ENCODE peak calls at places on chromosomes 6 and 20, in six cellular contexts. D is breast epithelium, E is psoas muscle, G is hepatocyte, Q is H9, Y is ascending aorta. C is an unnamed sample.

GRCh38 chr6:40286027-40286426 is 301.1 kb downstream of the LRFN2 start:
- DNase-seq in D (no peak), E (no peak), G (no peak), Q (peak; percentile 82), Y (no peak), C (no peak)

GRCh38 chr20:42589976-42590639 is 599.6 kb downstream of the PTPRT start:
- DNase-seq in D (no peak), E (no peak), G (no peak), Q (no peak), Y (no peak), C (no peak)

GRCh38 chr6:145227593-145227992 is 507.7 kb downstream of the EPM2A start:
- DNase-seq in D (no peak), E (no peak), G (no peak), Q (no peak), Y (no peak), C (no peak)

GRCh38 chr6:10347561-10348327 is 67.1 kb downstream of the TFAP2A start:
- DNase-seq in D (no peak), E (no peak), G (peak; percentile 17), Q (no peak), Y (no peak), C (no peak)

GRCh38 chr6:87139236-87139635 is 16.1 kb upstream of the ZNF292 start:
- DNase-seq in D (no peak), E (no peak), G (peak; percentile 54), Q (no peak), Y (no peak), C (no peak)

GRCh38 chr6:52416629-52417151 is 3.5 kb upstream of the EFHC1 start:
- DNase-seq in D (no peak), E (no peak), G (peak; percentile 67), Q (no peak), Y (no peak), C (no peak)

GRCh38 chr6:26295691-26296555 is 69.1 kb upstream of the BTN3A2 start:
- DNase-seq in D (no peak), E (peak; percentile 65), G (peak; percentile 68), Q (no peak), Y (no peak), C (no peak)

GRCh38 chr6:37456816-37457560 is 24.0 kb downstream of the CMTR1 start:
- DNase-seq in D (no peak), E (no peak), G (no peak), Q (no peak), Y (no peak), C (no peak)

GRCh38 chr6:80226699-80227098 is 120.2 kb downstream of the BCKDHB start:
- DNase-seq in D (no peak), E (no peak), G (no peak), Q (no peak), Y (no peak), C (no peak)

GRCh38 chr20:18092890-18093289 is 35.2 kb upstream of the OVOL2 start:
- DNase-seq in D (no peak), E (no peak), G (no peak), Q (peak; percentile 49), Y (no peak), C (peak; percentile 18)

GRCh38 chr6:135938588-135939215 is 87.2 kb downstream of the PDE7B start:
- DNase-seq in D (no peak), E (peak; percentile 68), G (peak; percentile 23), Q (no peak), Y (no peak), C (peak; percentile 25)

GRCh38 chr6:131949909-131950766 is 1.0 kb downstream of the CCN2 start:
- DNase-seq in D (peak; percentile 71), E (peak; percentile 83), G (peak; percentile 88), Q (peak; percentile 84), Y (peak; percentile 14), C (peak; percentile 88)

GRCh38 chr6:144661101-144661806 is 376.1 kb downstream of the UTRN start:
- DNase-seq in D (no peak), E (no peak), G (peak; percentile 54), Q (no peak), Y (no peak), C (no peak)

GRCh38 chr6:53240763-53241162 is 92.1 kb upstream of the GCM1 start:
- DNase-seq in D (no peak), E (no peak), G (no peak), Q (no peak), Y (no peak), C (no peak)

GRCh38 chr6:28580484-28580883 is 54.8 kb downstream of the GPX5 start:
- DNase-seq in D (no peak), E (no peak), G (no peak), Q (no peak), Y (no peak), C (no peak)

GRCh38 chr6:136180729-136181128 is 69.4 kb downstream of the MTFR2 start:
- DNase-seq in D (no peak), E (no peak), G (no peak), Q (no peak), Y (no peak), C (no peak)

GRCh38 chr20:63957690-63958441 is 1.6 kb upstream of the UCKL1 start:
- DNase-seq in D (no peak), E (peak; percentile 67), G (peak; percentile 86), Q (peak; percentile 98), Y (no peak), C (no peak)

DNA sequence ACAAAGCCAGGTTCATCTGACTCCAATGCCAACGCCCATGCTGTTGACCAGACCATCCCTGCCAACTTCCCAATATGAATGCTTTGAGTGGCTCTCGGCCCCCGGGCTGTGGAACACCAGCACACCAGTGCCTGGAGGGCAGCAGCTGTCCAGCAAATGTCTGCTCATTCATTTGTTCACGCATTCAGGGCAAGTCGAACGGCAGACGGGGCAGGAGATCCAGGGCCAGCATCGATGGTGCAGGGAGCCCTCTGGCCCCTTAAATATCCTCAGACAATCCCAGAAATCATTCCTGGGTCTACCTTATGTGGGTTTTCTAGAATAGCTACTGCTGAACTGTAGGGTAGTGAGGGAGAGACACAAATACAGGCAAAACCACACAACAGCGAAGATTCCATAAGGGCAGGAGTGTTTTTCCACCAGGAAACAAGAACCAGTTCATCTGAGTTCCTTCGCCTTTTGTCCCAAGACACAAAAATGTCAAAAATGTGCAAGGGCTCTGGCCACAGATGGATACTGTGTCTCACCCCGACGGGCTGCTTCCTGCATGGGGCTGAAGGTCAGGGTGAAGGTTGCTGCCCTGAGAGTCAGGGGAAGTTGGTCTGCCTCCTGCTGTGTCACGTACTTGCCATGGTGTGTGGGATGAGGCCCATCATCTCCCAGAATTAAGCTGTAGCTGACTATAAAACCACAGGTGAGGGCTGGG is 15.5 kb downstream of the RIPOR3 start:
- DNase-seq in D (no peak), E (no peak), G (no peak), Q (no peak), Y (no peak), C (peak; percentile 56)
- H3K27ac ChIP-seq in D (no peak overlapping the region), E (no peak overlapping the region), G (no peak overlapping the region), Q (no peak overlapping the region), Y (no peak overlapping the region), C (no peak overlapping the region)

GRCh38 chr20:50401587-50402343 is 108.4 kb upstream of the PTPN1 start:
- DNase-seq in D (no peak), E (no peak), G (no peak), Q (no peak), Y (no peak), C (no peak)

GRCh38 chr20:50404419-50405234 is 105.6 kb upstream of the PTPN1 start:
- DNase-seq in D (no peak), E (no peak), G (no peak), Q (no peak), Y (no peak), C (no peak)

GRCh38 chr20:50405235-50405914 is 104.8 kb upstream of the PTPN1 start:
- DNase-seq in D (no peak), E (no peak), G (no peak), Q (no peak), Y (no peak), C (peak; percentile 53)

GRCh38 chr20:50405915-50406609 is 104.1 kb upstream of the PTPN1 start:
- DNase-seq in D (no peak), E (no peak), G (no peak), Q (no peak), Y (no peak), C (no peak)

GRCh38 chr20:50403565-50404418 is 106.4 kb upstream of the PTPN1 start:
- DNase-seq in D (no peak), E (peak; percentile 88), G (no peak), Q (no peak), Y (no peak), C (no peak)
- H3K27ac ChIP-seq in D (no peak overlapping the region), E (peak overlapping the region; percentile 97), G (no peak overlapping the region), Q (no peak overlapping the region), Y (peak overlapping the region; percentile 90), C (peak overlapping the region; percentile 64)

DNA sequence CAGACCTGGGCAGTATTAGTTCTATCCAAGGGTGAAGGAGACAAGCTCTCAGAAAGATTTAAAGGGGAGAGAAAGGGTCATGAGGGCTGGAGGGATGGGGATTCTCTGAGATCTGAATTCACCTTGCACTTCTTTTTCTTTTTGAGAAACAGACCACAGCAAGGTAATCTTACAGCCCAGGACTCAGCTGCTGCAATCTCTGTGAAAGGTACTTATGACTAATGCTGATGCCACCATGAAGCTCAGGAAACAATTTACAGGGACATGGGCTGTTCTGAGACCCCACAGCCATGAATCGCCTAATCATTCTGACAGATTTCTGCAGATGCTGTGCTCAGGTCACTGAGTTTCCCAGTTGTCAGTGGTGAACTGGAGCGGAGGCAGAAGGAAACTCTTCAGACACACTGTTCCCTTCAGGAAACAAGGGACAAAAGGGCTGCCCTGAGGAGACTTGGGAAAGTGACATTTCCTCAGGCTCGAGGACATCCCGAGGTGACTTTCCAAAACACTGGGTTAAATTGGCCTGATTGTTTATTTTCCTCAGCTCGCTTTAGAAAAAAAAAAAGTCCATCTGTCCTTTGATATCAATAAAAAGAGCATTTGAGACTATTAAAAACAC is 103.8 kb upstream of the PLCB4 start:
- DNase-seq in D (no peak), E (no peak), G (no peak), Q (no peak), Y (no peak), C (no peak)
- H3K27ac ChIP-seq in D (no peak overlapping the region), E (no peak overlapping the region), G (no peak overlapping the region), Q (no peak overlapping the region), Y (no peak overlapping the region), C (no peak overlapping the region)

GRCh38 chr20:40813708-40814327 is 124.8 kb upstream of the MAFB start:
- DNase-seq in D (no peak), E (no peak), G (no peak), Q (no peak), Y (no peak), C (no peak)

GRCh38 chr20:40812415-40813212 is 123.6 kb upstream of the MAFB start:
- DNase-seq in D (no peak), E (no peak), G (no peak), Q (peak; percentile 19), Y (no peak), C (no peak)

GRCh38 chr20:40814328-40814960 is 125.4 kb upstream of the MAFB start:
- DNase-seq in D (no peak), E (no peak), G (no peak), Q (peak; percentile 4), Y (no peak), C (no peak)

GRCh38 chr20:40811660-40812414 is 122.8 kb upstream of the MAFB start:
- DNase-seq in D (no peak), E (no peak), G (no peak), Q (peak; percentile 16), Y (no peak), C (no peak)

DNA sequence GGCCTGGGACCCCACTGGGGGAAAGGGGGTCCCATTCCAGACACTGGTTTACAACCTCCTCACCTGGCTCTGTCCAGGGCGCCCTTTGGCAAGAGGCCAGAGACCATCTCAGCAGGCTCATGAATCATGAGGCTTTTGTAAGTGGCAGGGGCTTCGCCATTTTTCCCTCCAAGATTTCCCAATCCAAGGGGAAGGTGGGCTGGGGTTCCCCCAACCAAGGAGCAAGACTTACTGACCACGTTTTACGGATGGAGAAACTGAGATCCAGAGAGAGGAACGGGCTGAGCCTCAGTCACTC is 124.1 kb upstream of the MAFB start:
- DNase-seq in D (no peak), E (no peak), G (no peak), Q (peak; percentile 12), Y (no peak), C (no peak)
- H3K27ac ChIP-seq in D (no peak overlapping the region), E (no peak overlapping the region), G (no peak overlapping the region), Q (no peak overlapping the region), Y (no peak overlapping the region), C (no peak overlapping the region)